ENCODE peak calls at places on chromosome 15, in ten cellular contexts. T, J, P, N, G, K, R, O, E and M are unnamed samples. For H3K27me3, the result is how much of the 10 kb centered on the place peaks cover.

GRCh38 chr15:85443046-85443445 is 62.6 kb downstream of the AKAP13 start:
- DNase-seq in G (no peak), J (no peak), E (no peak), N (no peak), T (no peak), O (no peak), R (no peak), K (no peak), P (no peak), M (no peak)

GRCh38 chr15:64009798-64010241 is 36.5 kb downstream of the DAPK2 start:
- DNase-seq in P (no peak), G (no peak), T (no peak), K (no peak), N (peak), R (no peak), J (no peak), O (peak), E (no peak), M (peak)

GRCh38 chr15:54150255-54150654 is 172.0 kb downstream of the UNC13C start:
- DNase-seq in T (no peak), R (no peak), P (peak), O (peak), G (no peak), J (no peak), E (no peak), N (no peak), K (no peak), M (peak)

GRCh38 chr15:37134699-37135131 is 34.4 kb upstream of the MEIS2 start:
- DNase-seq in K (no peak), R (no peak), E (no peak), J (no peak), P (peak), O (peak), T (no peak), G (peak), N (no peak), M (no peak)

GRCh38 chr15:89754361-89755154 is 3.5 kb upstream of the MESP1 start:
- DNase-seq in G (no peak), O (no peak), K (no peak), E (no peak), T (no peak), R (no peak), J (no peak), N (no peak), P (no peak), M (no peak)

GRCh38 chr15:36632196-36632595 is 52.8 kb downstream of the CDIN1 start:
- DNase-seq in O (peak), R (no peak), P (no peak), N (peak), G (no peak), E (no peak), K (no peak), J (no peak), T (no peak), M (no peak)

GRCh38 chr15:53757906-53758305 is 1.6 kb downstream of the WDR72 start:
- DNase-seq in N (no peak), O (no peak), G (no peak), J (no peak), R (no peak), E (no peak), P (no peak), T (no peak), K (no peak), M (no peak)

GRCh38 chr15:77616072-77616471 is 16.6 kb downstream of the LINGO1 start:
- DNase-seq in K (no peak), E (no peak), N (no peak), T (no peak), O (no peak), J (no peak), R (no peak), G (no peak), P (no peak), M (no peak)

GRCh38 chr15:50774450-50774849 is 8.9 kb upstream of the SPPL2A start:
- DNase-seq in T (no peak), E (no peak), O (no peak), K (no peak), N (no peak), P (no peak), R (no peak), G (no peak), J (no peak), M (no peak)

GRCh38 chr15:52709172-52709979 is 30.2 kb upstream of the ATOSA start:
- DNase-seq in J (no peak), P (no peak), N (no peak), O (no peak), E (no peak), K (no peak), G (peak), T (no peak), R (no peak), M (peak)

GRCh38 chr15:80317389-80318169 is 65.6 kb upstream of the CTXND1 start:
- DNase-seq in G (no peak), P (peak), N (peak), R (peak), K (peak), T (peak), O (peak), E (no peak), J (no peak), M (no peak)

GRCh38 chr15:52019394-52020252 is 604 bp downstream of the MAPK6 start:
- DNase-seq in G (peak), P (peak), K (peak), T (peak), E (peak), O (peak), N (peak), R (peak), J (peak), M (peak)

GRCh38 chr15:71237456-71238188 is 122.4 kb downstream of the THSD4 start:
- DNase-seq in T (peak), P (peak), E (no peak), K (no peak), O (peak), G (no peak), R (peak), N (peak), J (no peak), M (no peak)

GRCh38 chr15:46213551-46213950 is 578.7 kb downstream of the SQOR start:
- DNase-seq in K (no peak), G (no peak), E (no peak), N (no peak), J (no peak), R (no peak), P (no peak), T (no peak), O (no peak), M (no peak)

GRCh38 chr15:98277602-98278001 is 317.1 kb downstream of the ARRDC4 start:
- DNase-seq in E (no peak), P (no peak), T (no peak), J (no peak), K (no peak), O (no peak), G (no peak), N (no peak), R (no peak), M (no peak)

GRCh38 chr15:69719527-69719926 is 266.9 kb downstream of the RPLP1 start:
- DNase-seq in E (no peak), R (peak), J (no peak), P (peak), G (no peak), T (no peak), O (no peak), N (peak), K (no peak), M (no peak)

GRCh38 chr15:31241888-31242287 is 84.7 kb upstream of the KLF13 start:
- DNase-seq in N (no peak), P (no peak), J (no peak), G (no peak), O (no peak), K (no peak), T (no peak), E (no peak), R (no peak), M (no peak)

GRCh38 chr15:99409097-99409473 is 156.7 kb upstream of the MEF2A start:
- DNase-seq in P (peak), E (no peak), N (peak), O (peak), T (peak), K (peak), G (peak), R (peak), J (no peak), M (no peak)
- TF ChIP-seq CTCF in P (peak), E (peak), N (peak), O (peak), T (peak), K (peak), G (peak), R (peak), J (no peak), M (peak)

GRCh38 chr15:44720460-44721185 is 9.3 kb downstream of the B2M start:
- DNase-seq in R (no peak), N (no peak), P (no peak), O (no peak), J (no peak), G (no peak), K (no peak), E (no peak), T (no peak), M (no peak)

GRCh38 chr15:44719293-44719999 is 8.1 kb downstream of the B2M start:
- DNase-seq in K (no peak), E (no peak), N (peak), P (no peak), J (no peak), T (no peak), G (no peak), R (no peak), O (no peak), M (peak)

GRCh38 chr15:44716983-44717602 is 5.8 kb downstream of the B2M start:
- DNase-seq in T (no peak), J (no peak), R (no peak), N (no peak), K (no peak), P (no peak), G (no peak), O (no peak), E (no peak), M (no peak)

GRCh38 chr15:44718927-44719292 is 7.6 kb downstream of the B2M start:
- DNase-seq in T (no peak), E (no peak), G (no peak), R (no peak), K (no peak), N (no peak), J (no peak), P (no peak), O (no peak), M (no peak)

DNA sequence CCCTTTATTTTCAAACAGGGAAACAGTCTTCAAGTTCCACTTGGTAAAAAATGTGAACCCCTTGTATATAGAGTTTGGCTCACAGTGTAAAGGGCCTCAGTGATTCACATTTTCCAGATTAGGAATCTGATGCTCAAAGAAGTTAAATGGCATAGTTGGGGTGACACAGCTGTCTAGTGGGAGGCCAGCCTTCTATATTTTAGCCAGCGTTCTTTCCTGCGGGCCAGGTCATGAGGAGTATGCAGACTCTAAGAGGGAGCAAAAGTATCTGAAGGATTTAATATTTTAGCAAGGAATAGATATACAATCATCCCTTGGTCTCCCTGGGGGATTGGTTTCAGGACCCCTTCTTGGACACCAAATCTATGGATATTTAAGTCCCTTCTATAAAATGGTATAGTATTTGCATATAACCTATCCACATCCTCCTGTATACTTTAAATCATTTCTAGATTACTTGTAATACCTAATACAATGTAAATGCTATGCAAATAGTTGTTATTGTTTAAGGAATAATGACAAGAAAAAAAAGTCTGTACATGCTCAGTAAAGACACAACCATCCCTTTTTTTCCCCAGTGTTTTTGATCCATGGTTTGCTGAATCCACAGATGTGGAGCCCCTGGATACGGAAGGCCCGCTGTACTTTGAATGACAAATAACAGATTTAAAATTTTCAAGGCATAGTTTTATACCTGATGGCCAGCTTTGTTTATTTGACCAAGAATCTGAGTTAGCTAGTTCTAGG is 7.0 kb downstream of the B2M start:
- DNase-seq in G (no peak), R (no peak), N (no peak), O (no peak), J (no peak), E (no peak), K (no peak), T (no peak), P (no peak), M (no peak)
- H3K4me3 ChIP-seq in G (no peak), R (no peak), N (no peak), O (no peak), J (no peak), E (no peak), K (no peak), T (no peak), P (no peak), M (no peak)

GRCh38 chr15:57592426-57592825 is 722 bp downstream of the MYZAP start:
- DNase-seq in K (no peak), J (no peak), P (no peak), O (no peak), G (no peak), T (no peak), E (no peak), R (no peak), N (no peak), M (no peak)

GRCh38 chr15:57591237-57591821 is 375 bp upstream of the MYZAP start:
- DNase-seq in R (no peak), O (no peak), N (no peak), J (no peak), T (no peak), P (no peak), E (no peak), G (no peak), K (no peak), M (peak)

GRCh38 chr15:57594479-57594878 is 2.8 kb downstream of the MYZAP start:
- DNase-seq in O (no peak), P (no peak), N (no peak), J (no peak), E (no peak), G (no peak), K (no peak), R (no peak), T (no peak), M (no peak)

GRCh38 chr15:57591822-57592367 is at the start of gene MYZAP:
- DNase-seq in O (no peak), P (peak), E (no peak), N (no peak), K (peak), T (peak), R (peak), G (peak), J (no peak), M (peak)

DNA sequence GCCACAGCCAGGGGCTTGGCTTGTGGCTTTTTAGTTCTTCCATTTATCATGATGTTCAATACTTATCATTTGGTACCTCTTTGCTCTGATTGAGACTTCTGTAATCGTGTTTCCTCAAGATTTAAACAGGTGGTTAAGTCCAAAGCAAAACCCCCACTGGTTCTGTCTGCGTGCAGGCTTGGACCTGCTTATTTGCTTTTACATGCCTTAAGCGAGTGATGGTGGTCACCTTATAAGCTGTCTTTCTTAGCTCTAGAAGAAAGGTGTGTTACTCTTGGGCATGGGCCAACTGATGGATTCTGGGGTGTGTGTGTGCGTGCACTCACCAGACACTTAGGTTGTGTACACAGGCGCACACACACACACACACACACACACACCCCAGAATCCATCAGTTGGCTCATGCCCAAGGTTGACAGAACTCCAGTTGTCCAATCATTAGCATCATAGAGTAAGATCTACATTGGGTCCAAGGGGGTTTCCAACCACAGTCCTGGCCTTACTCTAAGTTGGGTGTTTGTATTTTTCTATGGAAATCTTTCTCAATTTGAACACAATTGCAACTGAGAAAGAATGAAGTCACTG is 1.2 kb downstream of the MYZAP start:
- DNase-seq in J (no peak), O (no peak), R (no peak), G (no peak), N (no peak), P (no peak), T (no peak), K (no peak), E (no peak), M (no peak)
- H3K27me3 ChIP-seq in J (under half), O (under half), R (under half), G (half or more), N (under half), P (under half), T (under half), K (under half), E (under half), M (under half)

DNA sequence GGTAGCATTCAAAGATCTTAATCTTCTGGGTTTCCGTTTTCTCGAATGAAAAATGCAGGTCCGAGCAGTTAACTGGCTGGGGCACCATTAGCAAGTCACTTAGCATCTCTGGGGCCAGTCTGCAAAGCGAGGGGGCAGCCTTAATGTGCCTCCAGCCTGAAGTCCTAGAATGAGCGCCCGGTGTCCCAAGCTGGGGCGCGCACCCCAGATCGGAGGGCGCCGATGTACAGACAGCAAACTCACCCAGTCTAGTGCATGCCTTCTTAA is at the start of gene PATL2:
- DNase-seq in R (no peak), G (no peak), N (no peak), K (no peak), P (no peak), E (no peak), J (no peak), O (no peak), T (no peak), M (no peak)
- TF ChIP-seq CTCF in R (no peak), G (no peak), N (no peak), K (no peak), P (no peak), E (no peak), J (no peak), O (peak), T (no peak), M (no peak)

DNA sequence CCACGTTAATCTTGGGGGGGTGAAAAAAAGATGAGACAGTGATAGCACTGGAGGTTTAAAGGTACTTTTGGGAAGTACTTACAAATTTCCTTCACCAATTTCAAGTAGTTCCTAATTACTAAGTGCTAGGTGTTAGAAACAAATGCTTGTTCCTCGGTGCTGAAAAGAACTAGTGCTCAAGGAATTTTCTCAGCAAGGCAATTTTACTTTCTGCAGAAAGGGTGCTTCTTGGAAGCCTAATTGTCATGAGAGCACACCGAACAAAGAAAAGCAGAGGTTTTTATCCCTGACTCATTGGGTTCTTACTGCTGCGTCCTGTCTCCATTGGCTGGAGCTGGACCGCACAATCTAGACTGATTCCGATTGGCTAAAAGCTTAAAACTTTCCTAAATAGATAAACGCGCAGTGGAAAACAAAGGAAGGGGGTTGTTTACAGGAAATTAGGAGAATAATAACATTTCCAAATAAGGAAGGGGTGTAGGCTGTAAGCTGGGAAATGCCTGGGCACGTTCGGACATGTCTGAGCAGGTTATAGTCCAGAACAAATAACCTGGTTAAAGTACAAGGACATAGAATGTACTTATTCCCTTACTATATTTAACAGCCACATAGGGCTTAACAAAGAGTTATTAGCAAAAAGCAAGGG is 49.6 kb downstream of the CHD2 start:
- DNase-seq in R (no peak), G (peak), P (no peak), E (no peak), K (no peak), J (no peak), O (no peak), T (no peak), N (no peak), M (no peak)
- H3K4me3 ChIP-seq in R (no peak), G (no peak), P (no peak), E (no peak), K (no peak), J (no peak), O (no peak), T (no peak), N (no peak), M (no peak)

GRCh38 chr15:100880139-100880896 is 687 bp downstream of the ALDH1A3 start:
- DNase-seq in O (no peak), J (no peak), N (peak), P (no peak), E (no peak), K (no peak), T (no peak), R (no peak), G (peak), M (no peak)

GRCh38 chr15:100880897-100881242 is 1.2 kb downstream of the ALDH1A3 start:
- DNase-seq in P (no peak), E (no peak), O (no peak), N (no peak), R (no peak), J (no peak), K (no peak), T (no peak), G (peak), M (no peak)

GRCh38 chr15:100878601-100879000 is 1.0 kb upstream of the ALDH1A3 start:
- DNase-seq in P (no peak), J (no peak), N (no peak), R (no peak), O (no peak), E (no peak), G (peak), K (no peak), T (no peak), M (no peak)

GRCh38 chr15:100879046-100879445 is 585 bp upstream of the ALDH1A3 start:
- DNase-seq in J (no peak), R (no peak), N (no peak), O (no peak), P (no peak), E (no peak), T (no peak), G (peak), K (no peak), M (no peak)

DNA sequence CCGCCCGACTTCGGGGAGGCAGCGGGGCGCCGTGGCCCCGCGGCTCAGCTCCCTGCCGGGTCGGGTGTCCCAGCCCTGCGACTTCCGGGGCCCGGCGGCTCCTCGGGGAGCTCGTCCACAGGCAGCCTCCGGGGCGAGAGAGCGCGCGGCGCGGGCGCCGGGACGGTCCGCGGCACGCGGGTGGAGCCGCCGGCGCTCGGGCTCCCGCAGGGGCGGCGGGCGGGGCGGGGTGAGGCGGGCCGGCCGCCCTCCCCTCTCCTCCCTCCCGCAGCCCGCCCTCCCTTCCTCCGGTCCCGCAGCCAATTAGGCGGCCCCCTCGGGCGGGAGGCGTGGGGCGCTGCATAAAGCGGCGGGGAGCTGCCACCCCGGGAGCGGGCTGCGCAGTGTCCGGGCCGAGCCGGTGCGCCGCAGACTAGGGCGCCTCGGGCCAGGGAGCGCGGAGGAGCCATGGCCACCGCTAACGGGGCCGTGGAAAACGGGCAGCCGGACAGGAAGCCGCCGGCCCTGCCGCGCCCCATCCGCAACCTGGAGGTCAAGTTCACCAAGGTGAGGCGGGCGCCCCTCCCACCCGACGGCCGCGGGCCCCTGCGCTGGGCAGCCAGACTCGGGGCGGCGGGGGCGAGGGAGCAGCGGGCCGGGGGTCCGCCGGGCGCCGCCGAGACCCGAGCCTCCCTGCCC is at the start of gene ALDH1A3:
- DNase-seq in O (no peak), J (peak), E (no peak), K (no peak), P (no peak), R (peak), N (peak), T (peak), G (peak), M (peak)
- H3K27me3 ChIP-seq in O (under half), J (under half), E (half or more), K (under half), P (under half), R (under half), N (under half), T (half or more), G (half or more), M (under half)